ENCODE peak calls at places on chromosomes 1 and 21, in seven cellular contexts. H is stimulated activated CD4-positive, alpha-beta T cell treated with anti-CD3 and anti-CD28 coated beads, Interleukin-1b, Interleukin-23, amount 100 ng/mL, for 24 hours; A is effector memory CD4-positive, alpha-beta T cell; R is C1 segment of cervical spinal cord; P is IMR-90; T is SW480; E is HS-5. I is an unnamed sample.

GRCh38 chr1:101820080-101820479 is 176.6 kb downstream of the OLFM3 start:
- DNase-seq in T (peak), A (no peak), E (peak), R (no peak), P (peak), H (no peak), I (no peak)

GRCh38 chr21:37986751-37987399 is 70.6 kb upstream of the KCNJ6 start:
- DNase-seq in P (no peak), A (no peak), T (peak), H (no peak), E (no peak), R (no peak), I (no peak)

GRCh38 chr1:3590951-3591865 is 20.1 kb downstream of the MEGF6 start:
- DNase-seq in E (no peak), H (no peak), R (no peak), T (no peak), P (no peak), A (no peak), I (no peak)

GRCh38 chr1:224287714-224288113 is 42.3 kb downstream of the NVL start:
- DNase-seq in R (peak), E (no peak), P (no peak), H (no peak), T (no peak), A (no peak), I (no peak)

GRCh38 chr1:38038836-38039235 is 7.8 kb downstream of the POU3F1 start:
- DNase-seq in A (no peak), H (no peak), E (no peak), P (peak), T (peak), R (no peak), I (no peak)

GRCh38 chr1:179938752-179939151 is 15.9 kb upstream of the CEP350 start:
- DNase-seq in P (peak), T (no peak), A (no peak), H (no peak), R (no peak), E (no peak), I (no peak)

GRCh38 chr1:243447844-243448243 is 192.0 kb downstream of the SDCCAG8 start:
- DNase-seq in A (no peak), R (no peak), E (no peak), H (no peak), T (no peak), P (no peak), I (no peak)

GRCh38 chr1:86933562-86934377 is 19.3 kb downstream of the HS2ST1 start:
- DNase-seq in T (peak), P (no peak), A (no peak), E (no peak), H (no peak), R (no peak), I (no peak)

GRCh38 chr1:178126261-178126660 is 32.4 kb downstream of the RASAL2 start:
- DNase-seq in R (no peak), T (no peak), A (no peak), P (no peak), H (no peak), E (no peak), I (no peak)